ENCODE peak calls at places on chromosomes 13 and 19, in ten cellular contexts. H is MM.1S; K is CD4-positive, alpha-beta memory T cell; A is stomach; G is ovary; U is neural progenitor cell; W is heart left ventricle; X is SK-N-SH; T is psoas muscle; O is uterus. N is an unnamed sample. For H3K4me1, the result is how much of the 10 kb centered on the place peaks cover.

GRCh38 chr13:114061047-114061446 is 71.4 kb downstream of the RASA3 start:
- DNase-seq in H (no peak), K (no peak), A (no peak), G (no peak), U (no peak), W (no peak), X (no peak), T (peak), O (no peak), N (no peak)

GRCh38 chr13:75425216-75426009 is 56.6 kb downstream of the TBC1D4 start:
- DNase-seq in H (no peak), K (no peak), A (no peak), G (no peak), U (no peak), W (no peak), X (no peak), T (no peak), O (no peak), N (no peak)

GRCh38 chr19:43432866-43433673 is 18.4 kb downstream of the TEX101 start:
- DNase-seq in H (peak), K (peak), A (peak), G (no peak), U (peak), W (peak), X (peak), T (peak), O (peak), N (peak)

GRCh38 chr13:98476106-98476505 is 100.8 kb downstream of the STK24 start:
- DNase-seq in H (no peak), K (no peak), A (no peak), G (no peak), U (peak), W (no peak), X (peak), T (no peak), O (no peak), N (no peak)

GRCh38 chr13:37870895-37871550 is 1.5 kb upstream of the TRPC4 start:
- DNase-seq in H (no peak), K (no peak), A (no peak), G (no peak), U (peak), W (no peak), X (no peak), T (no peak), O (no peak), N (no peak)

GRCh38 chr19:23393121-23393520 is 2.1 kb downstream of the ZNF91 start:
- DNase-seq in H (no peak), K (no peak), A (no peak), G (no peak), U (no peak), W (no peak), X (no peak), T (no peak), O (no peak), N (no peak)

GRCh38 chr19:532578-533484 is 1.3 kb downstream of the CDC34 start:
- DNase-seq in H (peak), K (peak), A (peak), G (peak), U (peak), W (peak), X (peak), T (peak), O (peak), N (peak)

GRCh38 chr13:113573065-113573464 is 11.5 kb upstream of the TFDP1 start:
- DNase-seq in H (no peak), K (no peak), A (no peak), G (no peak), U (no peak), W (no peak), X (no peak), T (no peak), O (no peak), N (no peak)

GRCh38 chr13:32036762-32037161 is 5.2 kb downstream of the FRY start:
- DNase-seq in H (no peak), K (no peak), A (no peak), G (no peak), U (no peak), W (no peak), X (no peak), T (no peak), O (no peak), N (no peak)

GRCh38 chr13:35763805-35764170 is 287.3 kb upstream of the MAB21L1 start:
- DNase-seq in H (no peak), K (no peak), A (no peak), G (no peak), U (no peak), W (no peak), X (no peak), T (no peak), O (no peak), N (no peak)

GRCh38 chr19:34274827-34275625 is 20.7 kb downstream of the GARRE1 start:
- DNase-seq in H (no peak), K (no peak), A (no peak), G (no peak), U (no peak), W (no peak), X (no peak), T (no peak), O (no peak), N (no peak)

GRCh38 chr13:40483601-40484000 is 182.8 kb downstream of the FOXO1 start:
- DNase-seq in H (no peak), K (no peak), A (no peak), G (no peak), U (no peak), W (peak), X (no peak), T (no peak), O (no peak), N (no peak)

GRCh38 chr13:95641961-95642621 is 2.4 kb downstream of the DZIP1 start:
- DNase-seq in H (no peak), K (no peak), A (peak), G (peak), U (peak), W (peak), X (peak), T (peak), O (peak), N (no peak)

GRCh38 chr19:40724315-40724714 is 7.4 kb downstream of the ITPKC start:
- DNase-seq in H (no peak), K (no peak), A (no peak), G (no peak), U (no peak), W (no peak), X (no peak), T (no peak), O (no peak), N (no peak)

GRCh38 chr19:40921005-40921897 is 39.2 kb upstream of the CYP2A7 start:
- DNase-seq in H (no peak), K (no peak), A (peak), G (peak), U (no peak), W (no peak), X (no peak), T (no peak), O (no peak), N (peak)

GRCh38 chr19:53960187-53960586 is 2.5 kb upstream of the CACNG8 start:
- DNase-seq in H (no peak), K (no peak), A (no peak), G (no peak), U (peak), W (no peak), X (peak), T (no peak), O (no peak), N (no peak)
- H3K4me3 ChIP-seq in H (no peak), K (no peak), A (no peak), G (no peak), U (peak), W (no peak), X (peak), T (no peak), O (no peak), N (no peak)

DNA sequence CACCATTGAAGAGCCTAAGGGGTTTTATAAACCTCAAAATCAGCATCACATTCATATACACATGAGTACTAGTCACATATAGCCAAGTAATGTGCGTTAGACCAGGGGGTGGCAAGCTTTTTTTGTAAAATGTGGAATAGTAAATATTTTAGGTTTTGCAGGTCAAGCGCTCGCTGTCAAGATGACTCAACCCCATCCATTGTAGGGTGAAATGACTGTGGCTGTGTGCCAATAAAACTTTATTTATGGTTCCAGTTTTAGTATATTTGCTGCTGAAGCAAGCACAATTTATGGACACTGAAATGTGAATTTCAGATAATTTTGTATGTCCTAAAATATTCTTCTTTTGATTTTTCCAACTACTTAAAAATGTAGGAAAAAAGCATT is 21.6 kb downstream of the RFX2 start:
- DNase-seq in H (no peak), K (no peak), A (no peak), G (no peak), U (no peak), W (no peak), X (no peak), T (no peak), O (no peak), N (no peak)
- H3K4me1 ChIP-seq in H (under half), K (under half), A (half or more), G (under half), U (under half), W (under half), X (under half), T (under half), O (under half), N (under half)

GRCh38 chr19:48660854-48661731 is 11.7 kb downstream of the NTN5 start:
- DNase-seq in H (peak), K (peak), A (peak), G (peak), U (peak), W (peak), X (peak), T (peak), O (peak), N (peak)
- H3K4me3 ChIP-seq in H (peak), K (no peak), A (no peak), G (no peak), U (no peak), W (no peak), X (no peak), T (no peak), O (no peak), N (no peak)

GRCh38 chr19:56114711-56115110 is 6.4 kb downstream of the ZNF787 start:
- DNase-seq in H (no peak), K (no peak), A (no peak), G (no peak), U (no peak), W (no peak), X (no peak), T (no peak), O (no peak), N (no peak)

GRCh38 chr19:56112313-56112709 is 8.8 kb downstream of the ZNF787 start:
- DNase-seq in H (no peak), K (no peak), A (no peak), G (no peak), U (no peak), W (no peak), X (peak), T (no peak), O (no peak), N (no peak)

GRCh38 chr19:56114051-56114694 is 6.9 kb downstream of the ZNF787 start:
- DNase-seq in H (no peak), K (no peak), A (no peak), G (no peak), U (no peak), W (no peak), X (no peak), T (no peak), O (no peak), N (no peak)

GRCh38 chr19:56111601-56112312 is 9.3 kb downstream of the ZNF787 start:
- DNase-seq in H (no peak), K (no peak), A (peak), G (no peak), U (peak), W (no peak), X (peak), T (peak), O (no peak), N (no peak)

GRCh38 chr19:56113071-56113632 is 7.9 kb downstream of the ZNF787 start:
- DNase-seq in H (no peak), K (no peak), A (no peak), G (no peak), U (no peak), W (no peak), X (no peak), T (no peak), O (no peak), N (no peak)
- H3K4me1 ChIP-seq in H (under half), K (under half), A (half or more), G (under half), U (under half), W (half or more), X (under half), T (half or more), O (under half), N (under half)

DNA sequence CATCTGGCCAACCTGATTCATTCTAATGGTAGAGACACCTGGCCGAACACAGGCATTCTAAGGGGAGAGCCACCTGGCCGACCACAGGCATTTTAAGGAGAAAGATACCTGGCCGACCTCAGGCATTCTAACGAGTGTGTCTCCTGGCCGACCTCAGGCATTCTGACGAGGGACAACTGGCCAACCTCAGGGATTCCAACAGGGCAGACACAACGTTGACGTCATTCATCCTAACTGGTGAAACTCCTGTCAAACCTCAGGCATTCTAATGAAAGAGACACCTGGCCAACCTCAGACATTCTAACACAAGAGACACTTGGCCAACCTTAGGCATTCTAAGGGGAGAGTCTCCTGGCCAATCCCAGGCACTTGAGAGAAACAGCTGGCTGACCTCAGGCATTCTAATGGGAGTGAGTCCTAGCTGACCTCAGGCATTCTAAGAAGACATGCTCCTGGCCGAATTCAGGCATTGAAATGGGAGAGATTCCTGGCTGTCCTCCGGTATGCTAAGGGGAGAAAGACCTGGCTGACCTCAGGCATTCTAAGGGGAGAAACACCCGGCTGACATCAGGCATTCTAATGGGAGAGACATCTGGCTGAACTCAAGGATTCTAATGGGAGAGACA is 1352.5 kb downstream of the UQCRFS1 start:
- DNase-seq in H (peak), K (no peak), A (no peak), G (no peak), U (no peak), W (no peak), X (no peak), T (no peak), O (no peak), N (no peak)
- H3K4me3 ChIP-seq in H (no peak), K (no peak), A (no peak), G (no peak), U (no peak), W (no peak), X (no peak), T (no peak), O (no peak), N (no peak)

GRCh38 chr19:8459095-8459494 is 14.3 kb downstream of the HNRNPM start:
- DNase-seq in H (no peak), K (no peak), A (no peak), G (no peak), U (no peak), W (no peak), X (no peak), T (no peak), O (no peak), N (no peak)

GRCh38 chr19:8460516-8461298 is 15.9 kb downstream of the HNRNPM start:
- DNase-seq in H (no peak), K (no peak), A (no peak), G (no peak), U (no peak), W (no peak), X (no peak), T (no peak), O (no peak), N (no peak)

GRCh38 chr19:8458380-8458779 is 13.6 kb downstream of the HNRNPM start:
- DNase-seq in H (no peak), K (no peak), A (peak), G (no peak), U (no peak), W (no peak), X (no peak), T (no peak), O (no peak), N (no peak)

GRCh38 chr19:8461376-8461775 is 16.6 kb downstream of the HNRNPM start:
- DNase-seq in H (no peak), K (no peak), A (no peak), G (no peak), U (no peak), W (no peak), X (no peak), T (no peak), O (no peak), N (no peak)

DNA sequence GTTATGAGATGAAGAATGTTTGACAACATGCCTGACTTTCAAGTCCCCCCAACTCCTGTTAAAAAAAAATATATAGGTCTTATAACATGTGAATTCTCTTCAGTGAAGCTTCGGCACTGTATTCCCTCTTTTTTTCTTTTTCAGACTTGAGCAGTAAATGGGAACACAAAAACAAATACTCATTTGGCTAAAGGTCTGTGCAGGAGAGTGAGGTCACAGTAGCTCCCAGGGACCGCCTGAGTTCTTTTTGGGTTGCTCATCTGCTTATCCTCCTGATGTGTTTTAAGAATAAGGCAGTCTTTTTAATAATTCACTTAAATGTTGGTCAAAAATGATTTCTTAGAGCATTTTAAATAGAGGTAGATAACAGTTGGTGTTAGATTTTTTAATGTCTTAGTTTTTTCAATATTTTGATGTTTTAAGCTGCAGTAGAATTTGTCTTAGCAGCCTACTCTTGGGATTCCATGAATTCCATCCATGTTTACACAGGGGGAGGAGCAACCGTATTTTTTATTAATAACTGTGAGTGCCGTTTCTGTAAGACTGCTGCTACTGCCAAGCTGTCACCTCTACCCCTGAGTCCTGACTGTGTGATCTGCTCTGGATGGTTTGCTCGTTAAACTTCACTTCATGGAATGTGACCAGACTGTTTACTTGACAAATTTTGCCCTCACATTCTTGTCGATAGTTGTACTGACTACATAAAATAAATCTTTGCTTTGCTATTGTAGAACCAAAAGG is 14.9 kb downstream of the HNRNPM start:
- DNase-seq in H (no peak), K (no peak), A (no peak), G (no peak), U (no peak), W (no peak), X (no peak), T (no peak), O (no peak), N (no peak)
- H3K4me1 ChIP-seq in H (under half), K (half or more), A (half or more), G (under half), U (under half), W (half or more), X (under half), T (half or more), O (under half), N (under half)

GRCh38 chr13:33483471-33483870 is 197.9 kb upstream of the STARD13 start:
- DNase-seq in H (no peak), K (no peak), A (no peak), G (no peak), U (no peak), W (no peak), X (no peak), T (no peak), O (no peak), N (no peak)
- H3K4me3 ChIP-seq in H (no peak), K (no peak), A (no peak), G (no peak), U (no peak), W (no peak), X (no peak), T (no peak), O (no peak), N (no peak)

GRCh38 chr19:12884202-12884601 is 2.8 kb downstream of the KLF1 start:
- DNase-seq in H (no peak), K (no peak), A (no peak), G (no peak), U (no peak), W (no peak), X (no peak), T (no peak), O (no peak), N (no peak)

GRCh38 chr19:12884627-12884925 is 2.4 kb downstream of the KLF1 start:
- DNase-seq in H (no peak), K (no peak), A (no peak), G (no peak), U (no peak), W (no peak), X (no peak), T (no peak), O (no peak), N (no peak)

GRCh38 chr19:12886943-12887747 is at the start of gene KLF1:
- DNase-seq in H (no peak), K (no peak), A (no peak), G (no peak), U (no peak), W (no peak), X (no peak), T (no peak), O (no peak), N (no peak)

GRCh38 chr19:12884926-12885748 is 1.9 kb downstream of the KLF1 start:
- DNase-seq in H (peak), K (peak), A (peak), G (peak), U (peak), W (peak), X (peak), T (peak), O (no peak), N (peak)

GRCh38 chr19:12885749-12886706 is 973 bp downstream of the KLF1 start:
- DNase-seq in H (no peak), K (no peak), A (no peak), G (no peak), U (peak), W (no peak), X (peak), T (no peak), O (no peak), N (no peak)
- H3K4me1 ChIP-seq in H (under half), K (under half), A (under half), G (under half), U (under half), W (under half), X (under half), T (under half), O (under half), N (under half)

DNA sequence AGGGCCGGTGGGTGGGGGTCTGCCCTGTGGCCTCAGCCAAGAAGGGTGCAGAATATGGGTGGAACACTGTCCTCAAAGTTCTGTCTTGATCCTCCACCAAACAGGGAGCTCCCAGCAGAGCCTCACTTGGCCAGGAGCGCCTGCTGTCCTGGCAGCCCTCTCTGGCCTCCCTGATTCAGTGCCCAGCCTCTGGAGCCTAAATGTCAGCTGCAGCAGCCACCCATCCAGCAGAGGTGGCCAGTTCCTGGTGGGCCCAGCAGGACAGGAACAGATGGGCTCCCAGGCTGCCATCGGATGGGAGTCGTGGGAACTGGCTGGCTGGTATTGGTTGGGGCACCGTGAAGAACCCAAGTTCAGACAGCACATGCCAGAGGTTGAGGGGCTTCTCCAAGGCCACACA is 1.8 kb upstream of the USE1 start:
- DNase-seq in H (no peak), K (no peak), A (no peak), G (no peak), U (no peak), W (no peak), X (no peak), T (no peak), O (no peak), N (no peak)
- H3K4me3 ChIP-seq in H (no peak), K (no peak), A (no peak), G (no peak), U (no peak), W (no peak), X (no peak), T (no peak), O (no peak), N (no peak)

GRCh38 chr19:3405261-3405653 is 38.9 kb downstream of the NFIC start:
- DNase-seq in H (no peak), K (no peak), A (no peak), G (no peak), U (no peak), W (no peak), X (no peak), T (no peak), O (no peak), N (no peak)

GRCh38 chr19:3402631-3403443 is 36.5 kb downstream of the NFIC start:
- DNase-seq in H (no peak), K (no peak), A (no peak), G (no peak), U (no peak), W (no peak), X (no peak), T (no peak), O (no peak), N (no peak)

GRCh38 chr19:3401004-3401768 is 34.8 kb downstream of the NFIC start:
- DNase-seq in H (no peak), K (no peak), A (no peak), G (no peak), U (no peak), W (no peak), X (no peak), T (peak), O (no peak), N (no peak)

GRCh38 chr19:3404324-3405260 is 38.2 kb downstream of the NFIC start:
- DNase-seq in H (no peak), K (no peak), A (peak), G (peak), U (no peak), W (peak), X (peak), T (peak), O (peak), N (peak)

GRCh38 chr19:3403489-3404323 is 37.3 kb downstream of the NFIC start:
- DNase-seq in H (no peak), K (no peak), A (peak), G (peak), U (no peak), W (peak), X (peak), T (peak), O (peak), N (peak)
- H3K4me1 ChIP-seq in H (under half), K (under half), A (half or more), G (under half), U (under half), W (half or more), X (under half), T (half or more), O (under half), N (under half)

N was measured in prostate gland.